ENCODE peak calls at places on chromosome 15, in ten cellular contexts. D is astrocyte, C is RWPE2, M is mammary epithelial cell, I is ovary, H is transverse colon, Z is suprapubic skin, J is PC-9, U is heart right ventricle, N is endothelial cell of umbilical vein. A is an unnamed sample.
A peak's percentile ranks its signal among the peaks of the same experiment; 100 is the strongest.

GRCh38 chr15:66400351-66400774 is 13.7 kb downstream of the MAP2K1 start:
- DNase-seq in D (peak; percentile 27), N (no peak), Z (no peak), H (no peak), M (peak; percentile 39), U (no peak), I (no peak), J (no peak), C (no peak), A (peak; percentile 32)

GRCh38 chr15:77282333-77282732 is 137.6 kb downstream of the PEAK1 start:
- DNase-seq in D (peak; percentile 75), C (no peak), I (peak; percentile 29), J (no peak), H (no peak), U (peak; percentile 21), N (peak; percentile 60), M (no peak), Z (no peak), A (no peak)

GRCh38 chr15:58957101-58957973 is 23.9 kb upstream of the SLTM start:
- DNase-seq in J (peak; percentile 61), Z (no peak), N (peak; percentile 65), C (no peak), H (peak; percentile 48), I (no peak), M (peak; percentile 44), D (no peak), U (peak; percentile 63), A (no peak)

GRCh38 chr15:81182746-81183402 is 13.8 kb upstream of the IL16 start:
- DNase-seq in I (no peak), Z (no peak), D (no peak), U (peak; percentile 14), C (no peak), N (no peak), M (no peak), J (no peak), H (no peak), A (no peak)

GRCh38 chr15:53588773-53589172 is 170.7 kb downstream of the WDR72 start:
- DNase-seq in H (no peak), I (no peak), J (no peak), C (no peak), U (no peak), D (peak; percentile 72), M (peak; percentile 42), Z (no peak), N (no peak), A (no peak)

GRCh38 chr15:26126070-26126469 is 262.9 kb upstream of the ATP10A start:
- DNase-seq in M (no peak), C (no peak), I (no peak), D (no peak), J (no peak), U (no peak), N (no peak), H (no peak), Z (no peak), A (no peak)

GRCh38 chr15:45095661-45096060 is 18.3 kb downstream of the DUOX2 start:
- DNase-seq in H (no peak), J (no peak), M (no peak), U (no peak), Z (peak; percentile 50), D (no peak), N (no peak), C (no peak), I (no peak), A (no peak)

GRCh38 chr15:90067181-90067952 is 34.9 kb downstream of the IDH2 start:
- DNase-seq in U (no peak), Z (no peak), M (no peak), N (no peak), I (no peak), D (no peak), H (no peak), J (no peak), C (peak; percentile 74), A (no peak)

GRCh38 chr15:69222002-69222474 is 61.6 kb downstream of the GLCE start:
- DNase-seq in D (no peak), H (no peak), Z (no peak), C (peak; percentile 60), M (no peak), J (no peak), N (no peak), U (no peak), I (no peak), A (no peak)

GRCh38 chr15:36175181-36175750 is 404.2 kb upstream of the CDIN1 start:
- DNase-seq in J (no peak), C (no peak), I (no peak), Z (no peak), M (no peak), D (no peak), N (no peak), U (no peak), H (no peak), A (no peak)

GRCh38 chr15:97502038-97502437 is 458.5 kb upstream of the ARRDC4 start:
- DNase-seq in H (no peak), Z (no peak), D (peak; percentile 11), C (no peak), J (no peak), M (peak; percentile 40), U (no peak), N (peak; percentile 87), I (no peak), A (peak; percentile 33)

GRCh38 chr15:57109005-57109404 is 190.6 kb downstream of the TCF12 start:
- DNase-seq in J (no peak), I (no peak), M (no peak), Z (no peak), U (no peak), D (no peak), C (no peak), H (no peak), N (no peak), A (no peak)

DNA sequence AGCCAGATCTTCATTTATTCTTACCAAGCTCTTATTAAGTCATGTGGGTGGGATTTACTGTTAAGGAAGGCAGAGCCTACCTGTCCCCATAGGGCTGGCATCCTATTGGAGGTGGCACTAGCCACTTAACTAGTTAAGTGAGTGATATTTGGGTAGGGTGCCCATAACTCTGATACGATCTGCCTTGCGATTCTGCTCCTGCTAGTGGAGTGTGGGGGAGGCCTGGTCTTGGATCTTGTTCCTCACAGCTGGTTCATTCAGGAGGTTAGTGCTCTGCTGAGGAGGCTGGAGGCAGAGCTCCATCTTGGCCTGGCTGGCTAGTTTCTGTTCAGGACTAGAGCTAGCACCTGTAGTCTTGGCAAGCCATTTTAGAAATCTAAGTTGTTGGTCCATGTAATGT is 9.3 kb downstream of the BAHD1 start:
- DNase-seq in Z (no peak), J (no peak), I (no peak), N (no peak), D (no peak), U (no peak), M (no peak), H (no peak), C (no peak), A (no peak)
- H3K4me1 ChIP-seq in Z (peaks cover 40% of the 10 kb centered on the region), J (peaks cover 12% of the 10 kb centered on the region), I (peaks cover 8% of the 10 kb centered on the region), N (no peaks in the 10 kb centered on the region), D (peaks cover 18% of the 10 kb centered on the region), U (peaks cover 60% of the 10 kb centered on the region), M (peaks cover 19% of the 10 kb centered on the region), H (peaks cover 29% of the 10 kb centered on the region), C (peaks cover 14% of the 10 kb centered on the region), A (peaks cover 12% of the 10 kb centered on the region)

GRCh38 chr15:41561104-41561776 is 2.2 kb downstream of the TYRO3 start:
- DNase-seq in Z (no peak), I (peak; percentile 54), D (no peak), H (no peak), J (no peak), U (no peak), C (no peak), N (no peak), M (no peak), A (no peak)

GRCh38 chr15:41562258-41562657 is 3.2 kb downstream of the TYRO3 start:
- DNase-seq in D (no peak), Z (no peak), H (no peak), M (no peak), C (no peak), J (no peak), N (no peak), U (no peak), I (no peak), A (no peak)

GRCh38 chr15:41559489-41560177 is 621 bp downstream of the TYRO3 start:
- DNase-seq in D (no peak), C (no peak), I (peak; percentile 66), N (no peak), M (no peak), H (no peak), Z (no peak), J (no peak), U (no peak), A (no peak)

GRCh38 chr15:41562784-41563198 is 3.8 kb downstream of the TYRO3 start:
- DNase-seq in D (peak; percentile 14), U (no peak), J (no peak), H (no peak), M (no peak), I (peak; percentile 89), Z (no peak), C (no peak), N (no peak), A (no peak)

DNA sequence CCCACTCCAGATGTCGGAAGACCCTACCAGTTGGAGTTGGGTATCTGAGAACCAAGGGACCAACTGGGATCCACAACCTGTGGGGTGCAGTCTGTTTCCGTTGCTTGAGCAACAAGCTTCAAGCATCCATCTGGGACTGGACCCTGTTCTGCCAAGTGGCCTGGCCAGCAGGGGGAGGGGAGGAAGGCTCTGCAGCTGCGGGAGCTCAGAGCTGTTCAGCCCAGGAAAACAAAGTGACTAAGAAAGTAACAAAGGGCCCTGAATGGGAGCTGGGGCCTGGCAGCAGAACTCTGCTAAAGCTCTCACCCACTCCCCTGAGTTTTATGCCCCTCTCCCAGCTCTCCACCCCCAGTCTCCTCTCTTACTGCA is 2.7 kb downstream of the TYRO3 start:
- DNase-seq in H (peak; percentile 24), I (peak; percentile 87), D (peak; percentile 56), N (peak; percentile 19), U (no peak), Z (no peak), J (no peak), C (no peak), M (no peak), A (no peak)
- TF ChIP-seq CTCF in H (no peak), I (peak; percentile 52), D (no peak), N (no peak), U (no peak), Z (no peak), J (no peak), C (no peak), M (no peak), A (no peak)

GRCh38 chr15:88574646-88575045 is 28.2 kb upstream of the DET1 start:
- DNase-seq in D (no peak), C (no peak), N (no peak), H (no peak), U (no peak), M (no peak), Z (no peak), J (no peak), I (no peak), A (no peak)
- H3K27ac ChIP-seq in D (no peak overlapping the region), C (no peak overlapping the region), N (no peak overlapping the region), H (no peak overlapping the region), U (no peak overlapping the region), M (no peak overlapping the region), Z (no peak overlapping the region), J (no peak overlapping the region), I (no peak overlapping the region), A (no peak overlapping the region)

DNA sequence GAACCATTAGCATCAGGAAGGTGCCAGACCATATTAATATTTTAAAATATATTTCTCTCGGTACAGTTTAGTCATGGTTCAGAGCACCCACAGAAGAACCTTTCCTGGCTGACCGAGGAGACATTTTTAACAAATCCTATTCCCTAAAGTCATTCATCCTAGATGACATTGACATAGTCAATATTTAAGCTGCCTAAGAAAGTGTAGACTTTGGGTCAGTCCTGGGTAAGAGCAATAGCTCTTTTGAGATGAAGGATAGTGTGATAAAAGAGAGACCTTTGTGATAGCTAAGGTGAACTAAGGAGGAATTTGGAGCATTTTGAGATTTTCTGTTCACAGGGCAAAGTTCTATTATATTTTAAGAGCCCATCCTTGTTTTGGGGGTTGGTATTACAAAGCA is 47.5 kb downstream of the ZNF609 start:
- DNase-seq in N (no peak), D (no peak), I (no peak), M (no peak), Z (no peak), J (no peak), H (no peak), C (no peak), U (no peak), A (no peak)
- H3K4me1 ChIP-seq in N (peaks cover 28% of the 10 kb centered on the region), D (peaks cover 19% of the 10 kb centered on the region), I (peaks cover 21% of the 10 kb centered on the region), M (peaks cover 6% of the 10 kb centered on the region), Z (peaks cover 22% of the 10 kb centered on the region), J (no peaks in the 10 kb centered on the region), H (peaks cover 21% of the 10 kb centered on the region), C (no peaks in the 10 kb centered on the region), U (peaks cover 41% of the 10 kb centered on the region), A (no peaks in the 10 kb centered on the region)